ENCODE peak calls at places on chromosomes 3 and 15, in six cellular contexts. F is AG04449, Y is fibroblast of the aortic adventitia, G is ovary, C is cardiac fibroblast, V is GM12865. N is an unnamed sample.
A peak's percentile ranks its signal among the peaks of the same experiment; 100 is the strongest.

GRCh38 chr3:168545591-168545990 is 449.9 kb upstream of the GOLIM4 start:
- DNase-seq in Y (peak; percentile 2), V (no peak), F (no peak), C (peak; percentile 35), G (no peak), N (no peak)

GRCh38 chr3:61250784-61251173 is 473 bp downstream of the FHIT start:
- DNase-seq in V (peak; percentile 68), C (peak; percentile 2), F (no peak), Y (peak; percentile 4), G (peak; percentile 52), N (no peak)

GRCh38 chr3:31409389-31409788 is 123.3 kb upstream of the STT3B start:
- DNase-seq in G (no peak), V (no peak), C (no peak), F (no peak), Y (no peak), N (no peak)

GRCh38 chr3:126083511-126083912 is 412 bp downstream of the SLC41A3 start:
- DNase-seq in C (peak; percentile 37), V (peak; percentile 65), Y (peak; percentile 14), F (no peak), G (peak; percentile 57), N (no peak)

GRCh38 chr3:71309886-71310285 is 273.6 kb downstream of the FOXP1 start:
- DNase-seq in Y (peak; percentile 35), V (no peak), G (no peak), F (no peak), C (no peak), N (no peak)

GRCh38 chr15:44340410-44340809 is 51.9 kb downstream of the GOLM2 start:
- DNase-seq in C (peak; percentile 74), Y (peak; percentile 83), F (peak; percentile 67), V (no peak), G (no peak), N (peak; percentile 45)

GRCh38 chr3:138329127-138329983 is at the start of gene NME9:
- DNase-seq in F (no peak), Y (peak; percentile 64), V (peak; percentile 73), C (peak; percentile 91), G (peak; percentile 89), N (no peak)

GRCh38 chr15:92228830-92229229 is 164.9 kb upstream of the ST8SIA2 start:
- DNase-seq in G (no peak), C (no peak), Y (no peak), V (no peak), F (no peak), N (no peak)

GRCh38 chr3:179544981-179545645 is 17.6 kb upstream of the ACTL6A start:
- DNase-seq in G (no peak), C (peak; percentile 29), V (no peak), F (peak; percentile 51), Y (peak; percentile 68), N (peak; percentile 94)

GRCh38 chr3:186901135-186901734 is 29.1 kb upstream of the ST6GAL1 start:
- DNase-seq in V (no peak), Y (peak; percentile 79), G (no peak), F (no peak), C (peak; percentile 37), N (no peak)

GRCh38 chr3:64798316-64798715 is 110.5 kb upstream of the ADAMTS9 start:
- DNase-seq in C (no peak), F (no peak), V (no peak), Y (no peak), G (no peak), N (no peak)

GRCh38 chr15:39465843-39466242 is 115.0 kb upstream of the THBS1 start:
- DNase-seq in V (no peak), Y (no peak), F (no peak), C (no peak), G (no peak), N (peak; percentile 39)

GRCh38 chr3:70516081-70516480 is 203.6 kb upstream of the MDFIC2 start:
- DNase-seq in Y (no peak), V (no peak), F (no peak), C (no peak), G (no peak), N (no peak)

GRCh38 chr3:174538116-174538515 is 321.0 kb upstream of the NAALADL2 start:
- DNase-seq in G (no peak), Y (no peak), V (no peak), F (no peak), C (no peak), N (no peak)

GRCh38 chr3:155747867-155748266 is 3.0 kb upstream of the PLCH1 start:
- DNase-seq in V (no peak), Y (no peak), F (no peak), G (no peak), C (no peak), N (no peak)

GRCh38 chr3:107561980-107562379 is 39.2 kb downstream of the BBX start:
- DNase-seq in Y (no peak), C (no peak), V (no peak), F (no peak), G (no peak), N (peak; percentile 17)

GRCh38 chr3:185103359-185104127 is 49.3 kb downstream of the C3orf70 start:
- DNase-seq in G (no peak), F (no peak), V (no peak), Y (no peak), C (no peak), N (no peak)

GRCh38 chr3:177104299-177104992 is 92.8 kb downstream of the TBL1XR1 start:
- DNase-seq in Y (no peak), C (peak; percentile 28), V (no peak), G (no peak), F (no peak), N (no peak)

GRCh38 chr15:69086427-69087205 is 72.1 kb downstream of the NOX5 start:
- DNase-seq in Y (no peak), F (no peak), C (no peak), G (no peak), V (no peak), N (no peak)
- H3K4me3 ChIP-seq in Y (no peak overlapping the region), F (no peak overlapping the region), C (no peak overlapping the region), G (no peak overlapping the region), V (no peak overlapping the region), N (no peak overlapping the region)

GRCh38 chr3:119808244-119808643 is 26.3 kb downstream of the NR1I2 start:
- DNase-seq in C (no peak), Y (no peak), G (no peak), V (no peak), F (no peak), N (no peak)
- TF ChIP-seq CTCF in C (no peak), Y (no peak), G (no peak), V (no peak), F (no peak), N (no peak)

DNA sequence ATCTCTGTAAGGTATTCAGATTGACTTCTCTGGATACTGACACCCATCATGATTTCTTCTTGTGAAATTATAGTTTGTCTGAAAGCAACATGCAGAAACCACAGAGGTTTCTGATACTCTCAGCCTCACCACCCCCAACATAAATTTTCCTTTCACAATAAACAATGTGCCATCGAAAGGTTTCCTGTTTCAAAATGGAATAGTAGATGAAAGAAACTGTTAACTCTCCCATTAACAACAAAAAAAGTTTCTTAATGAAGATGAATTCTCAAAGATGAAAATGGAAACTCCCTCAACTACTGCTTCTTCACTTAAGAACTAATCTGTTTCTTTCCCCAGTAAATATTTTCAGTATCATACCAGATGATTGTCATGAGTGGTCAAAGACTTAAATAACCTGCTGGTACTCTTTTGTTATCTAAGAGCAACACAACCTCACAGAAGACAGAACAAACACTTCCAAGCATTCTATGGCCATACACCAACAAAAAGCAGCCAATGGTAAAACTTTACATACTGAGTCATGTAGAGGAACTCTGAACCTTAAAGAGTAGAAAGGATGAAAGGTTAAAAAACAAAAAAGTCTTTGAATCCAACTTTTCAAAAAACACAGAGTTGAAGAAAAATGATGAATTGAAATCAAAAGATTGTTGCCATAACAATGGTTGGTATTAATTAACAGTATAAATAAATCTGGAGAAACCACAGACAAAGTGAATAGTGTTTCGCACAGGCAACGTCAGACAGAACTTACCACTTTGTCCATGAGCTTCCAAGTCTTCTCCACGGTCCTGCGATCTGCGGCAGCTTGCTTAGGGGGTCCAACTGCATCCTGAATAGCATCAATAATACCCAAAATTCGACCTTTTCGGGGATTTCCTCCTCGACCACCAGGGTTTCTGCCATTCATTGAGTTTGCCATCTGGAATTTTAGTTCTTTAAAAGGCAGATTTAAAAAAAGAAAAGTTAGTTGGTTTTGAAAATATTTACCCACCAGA is 1.9 kb downstream of the CBLB start:
- DNase-seq in Y (peak; percentile 66), G (peak; percentile 36), F (no peak), V (peak; percentile 88), C (peak; percentile 71), N (no peak)
- H3K4me3 ChIP-seq in Y (peak overlapping the region; percentile 87), G (peak overlapping the region; percentile 92), F (peak overlapping the region; percentile 86), V (peak overlapping the region; percentile 100), C (peak overlapping the region; percentile 92), N (peak overlapping the region; percentile 86)

GRCh38 chr3:45092132-45093031 is 53.8 kb downstream of the CDCP1 start:
- DNase-seq in V (no peak), Y (peak; percentile 75), G (no peak), C (peak; percentile 74), F (peak; percentile 29), N (no peak)
- TF ChIP-seq CTCF in V (no peak), Y (peak; percentile 12), G (no peak), C (no peak), F (no peak), N (no peak)

GRCh38 chr3:146159616-146160232 is 1.3 kb downstream of the PLOD2 start:
- DNase-seq in C (no peak), G (no peak), F (no peak), Y (peak; percentile 40), V (peak; percentile 40), N (no peak)
- H3K4me3 ChIP-seq in C (peak overlapping the region; percentile 67), G (peak overlapping the region; percentile 83), F (peak overlapping the region; percentile 93), Y (peak overlapping the region; percentile 96), V (peak overlapping the region; percentile 69), N (peak overlapping the region; percentile 80)

DNA sequence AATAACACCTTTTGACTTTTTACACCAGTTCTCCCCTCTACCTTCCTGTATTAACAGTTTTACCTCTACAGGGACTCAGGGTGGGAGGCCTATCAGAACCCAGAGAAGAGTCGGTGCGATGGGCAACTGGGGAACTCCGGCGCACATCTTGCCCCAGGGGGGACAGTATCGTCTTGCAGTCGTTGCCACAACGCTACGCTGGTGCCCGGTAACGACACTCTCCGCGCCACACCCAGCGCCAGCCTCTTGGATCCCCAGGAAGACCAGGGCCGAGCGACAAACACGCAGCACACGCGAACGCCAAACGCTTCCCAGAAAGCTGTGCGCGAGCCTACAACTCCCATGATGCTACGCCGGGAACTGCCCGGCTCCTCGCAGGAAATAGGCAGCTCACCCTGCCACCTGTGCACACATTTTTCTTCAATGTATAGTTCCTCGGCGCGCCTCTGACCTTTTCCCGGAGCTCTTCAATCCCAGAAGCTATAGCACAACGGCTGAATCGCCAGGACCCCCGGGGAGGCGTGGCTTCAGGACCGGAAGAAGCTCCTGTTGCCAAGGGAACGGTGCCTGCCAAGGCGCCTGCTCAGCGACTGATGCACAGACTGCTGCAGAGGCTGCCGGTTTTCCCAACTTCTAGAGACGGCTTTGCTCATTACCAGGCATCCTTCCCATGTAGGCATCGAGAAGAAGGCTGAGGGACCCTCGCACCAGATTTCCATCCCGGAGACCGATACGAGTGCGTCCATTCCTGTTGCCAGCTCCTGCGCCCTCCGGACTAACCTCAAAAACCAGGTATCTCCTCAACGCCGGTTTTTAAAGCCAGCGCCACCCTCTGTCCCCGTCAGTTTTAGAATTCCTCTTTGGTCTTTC is at the start of gene ARL6:
- DNase-seq in V (peak; percentile 88), G (peak; percentile 81), F (peak; percentile 29), C (peak; percentile 87), Y (peak; percentile 83), N (peak; percentile 55)
- TF ChIP-seq CTCF in V (no peak), G (no peak), F (no peak), C (no peak), Y (peak; percentile 12), N (no peak)

DNA sequence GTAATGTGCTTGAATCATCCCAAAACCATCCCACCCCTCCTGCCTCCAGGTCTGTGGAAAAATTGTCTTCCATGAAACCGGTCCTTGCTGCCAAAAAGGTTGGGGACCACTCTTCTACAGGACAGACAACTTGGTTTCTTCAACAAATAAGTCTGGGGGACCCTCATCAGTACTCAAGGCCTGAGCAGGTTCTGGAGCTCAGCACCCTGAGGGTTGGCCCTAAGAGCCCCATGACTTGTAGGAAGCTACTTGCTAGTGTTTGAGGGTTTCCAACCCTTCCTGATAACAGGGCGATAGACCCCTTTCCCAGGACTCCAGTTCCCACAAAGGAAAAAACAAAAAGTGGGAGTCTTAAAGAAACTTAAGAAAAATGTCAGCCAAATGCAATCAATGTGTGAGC is 52.9 kb upstream of the SLCO2A1 start:
- DNase-seq in F (no peak), C (no peak), Y (no peak), V (no peak), G (no peak), N (no peak)
- H3K4me3 ChIP-seq in F (no peak overlapping the region), C (no peak overlapping the region), Y (no peak overlapping the region), V (no peak overlapping the region), G (no peak overlapping the region), N (no peak overlapping the region)